ENCODE peak calls at places on chromosomes 4 and X, in ten cellular contexts. G, L, T, O, D, M, P, N, Z and S are unnamed samples.
A peak's percentile ranks its signal among the peaks of the same experiment; 100 is the strongest.

GRCh38 chrX:8783100-8784098 is 17.8 kb downstream of the FAM9A start:
- DNase-seq in G (no peak), L (no peak), T (peak; percentile 50), O (peak; percentile 35), D (no peak), M (no peak), P (no peak), N (peak; percentile 17), Z (no peak), S (peak; percentile 6)

GRCh38 chr4:6465985-6466384 is 6.4 kb downstream of the PPP2R2C start:
- DNase-seq in G (no peak), L (no peak), T (no peak), O (no peak), D (no peak), M (no peak), P (no peak), N (no peak), Z (no peak), S (no peak)

GRCh38 chr4:118760493-118760892 is 75.3 kb downstream of the METTL14 start:
- DNase-seq in G (no peak), L (no peak), T (no peak), O (no peak), D (no peak), M (no peak), P (no peak), N (no peak), Z (no peak), S (no peak)

GRCh38 chrX:108270280-108270679 is 167.9 kb downstream of the COL4A6 start:
- DNase-seq in G (no peak), L (no peak), T (no peak), O (peak; percentile 54), D (no peak), M (no peak), P (no peak), N (no peak), Z (no peak), S (no peak)

GRCh38 chrX:73214366-73215094 is at the start of gene NAP1L2:
- DNase-seq in G (no peak), L (peak; percentile 75), T (no peak), O (no peak), D (no peak), M (peak; percentile 26), P (peak; percentile 14), N (no peak), Z (peak; percentile 26), S (no peak)

GRCh38 chr4:148163011-148163410 is 279.2 kb downstream of the NR3C2 start:
- DNase-seq in G (no peak), L (no peak), T (no peak), O (no peak), D (no peak), M (no peak), P (no peak), N (no peak), Z (no peak), S (no peak)

GRCh38 chr4:7217453-7218310 is 25.3 kb downstream of the SORCS2 start:
- DNase-seq in G (no peak), L (peak; percentile 28), T (no peak), O (peak; percentile 55), D (no peak), M (no peak), P (no peak), N (peak; percentile 20), Z (no peak), S (no peak)

GRCh38 chr4:38531126-38531737 is 132.8 kb upstream of the KLF3 start:
- DNase-seq in G (no peak), L (no peak), T (peak; percentile 18), O (no peak), D (no peak), M (no peak), P (no peak), N (no peak), Z (no peak), S (no peak)

GRCh38 chr4:145090370-145090769 is 7.6 kb downstream of the ANAPC10 start:
- DNase-seq in G (no peak), L (no peak), T (no peak), O (no peak), D (no peak), M (no peak), P (no peak), N (no peak), Z (no peak), S (no peak)

GRCh38 chr4:7642764-7643495 is 208.2 kb upstream of the PSAPL1 start:
- DNase-seq in G (no peak), L (no peak), T (no peak), O (no peak), D (no peak), M (no peak), P (no peak), N (no peak), Z (no peak), S (no peak)

GRCh38 chrX:41733939-41734338 is 10.0 kb downstream of the GPR82 start:
- DNase-seq in G (no peak), L (no peak), T (no peak), O (no peak), D (no peak), M (no peak), P (no peak), N (no peak), Z (no peak), S (no peak)